ENCODE peak calls at places on chromosomes 13 and 19, in six cellular contexts. One of them, this sample, is unnamed.

GRCh38 chr19:42468273-42468796 is 25.6 kb upstream of the CXCL17 start:
- DNase-seq in small intestine: peak
- DNase-seq in MM.1S: no peak
- DNase-seq in pancreas: no peak
- DNase-seq in transverse colon: peak
- DNase-seq in stomach: no peak
- DNase-seq in this sample: peak

GRCh38 chr19:17874423-17875135 is 2.8 kb downstream of the SLC5A5 start:
- DNase-seq in small intestine: no peak
- DNase-seq in MM.1S: no peak
- DNase-seq in pancreas: no peak
- DNase-seq in transverse colon: no peak
- DNase-seq in stomach: no peak
- DNase-seq in this sample: no peak

GRCh38 chr19:13366529-13367143 is 139.6 kb downstream of the CACNA1A start:
- DNase-seq in small intestine: no peak
- DNase-seq in MM.1S: peak
- DNase-seq in pancreas: no peak
- DNase-seq in transverse colon: no peak
- DNase-seq in stomach: no peak
- DNase-seq in this sample: no peak

GRCh38 chr13:100610399-100611347 is 22.1 kb upstream of the GGACT start:
- DNase-seq in small intestine: no peak
- DNase-seq in MM.1S: no peak
- DNase-seq in pancreas: no peak
- DNase-seq in transverse colon: no peak
- DNase-seq in stomach: no peak
- DNase-seq in this sample: no peak

GRCh38 chr13:112725346-112726017 is 35.6 kb downstream of the ATP11A start:
- DNase-seq in small intestine: no peak
- DNase-seq in MM.1S: no peak
- DNase-seq in pancreas: no peak
- DNase-seq in transverse colon: no peak
- DNase-seq in stomach: no peak
- DNase-seq in this sample: no peak

GRCh38 chr19:35266149-35266903 is 2.4 kb upstream of the USF2 start:
- DNase-seq in small intestine: no peak
- DNase-seq in MM.1S: no peak
- DNase-seq in pancreas: peak
- DNase-seq in transverse colon: peak
- DNase-seq in stomach: no peak
- DNase-seq in this sample: no peak

GRCh38 chr19:20787766-20788165 is 11.7 kb downstream of the ZNF66 start:
- DNase-seq in small intestine: no peak
- DNase-seq in MM.1S: no peak
- DNase-seq in pancreas: no peak
- DNase-seq in transverse colon: no peak
- DNase-seq in stomach: no peak
- DNase-seq in this sample: no peak

GRCh38 chr19:7742575-7742974 is 4.8 kb downstream of the CD209 start:
- DNase-seq in small intestine: no peak
- DNase-seq in MM.1S: no peak
- DNase-seq in pancreas: no peak
- DNase-seq in transverse colon: no peak
- DNase-seq in stomach: no peak
- DNase-seq in this sample: no peak

GRCh38 chr13:30257433-30258099 is 49.8 kb downstream of the KATNAL1 start:
- DNase-seq in small intestine: no peak
- DNase-seq in MM.1S: no peak
- DNase-seq in pancreas: no peak
- DNase-seq in transverse colon: no peak
- DNase-seq in stomach: no peak
- DNase-seq in this sample: no peak

GRCh38 chr19:8449830-8450229 is 5.1 kb downstream of the HNRNPM start:
- DNase-seq in small intestine: no peak
- DNase-seq in MM.1S: no peak
- DNase-seq in pancreas: peak
- DNase-seq in transverse colon: no peak
- DNase-seq in stomach: no peak
- DNase-seq in this sample: no peak

GRCh38 chr19:55552206-55552605 is 6.9 kb upstream of the SBK3 start:
- DNase-seq in small intestine: no peak
- DNase-seq in MM.1S: no peak
- DNase-seq in pancreas: no peak
- DNase-seq in transverse colon: no peak
- DNase-seq in stomach: no peak
- DNase-seq in this sample: no peak

GRCh38 chr13:46983881-46984280 is 87.0 kb upstream of the HTR2A start:
- DNase-seq in small intestine: no peak
- DNase-seq in MM.1S: peak
- DNase-seq in pancreas: no peak
- DNase-seq in transverse colon: no peak
- DNase-seq in stomach: no peak
- DNase-seq in this sample: no peak

GRCh38 chr13:19650742-19651141 is 17.3 kb downstream of the MPHOSPH8 start:
- DNase-seq in small intestine: no peak
- DNase-seq in MM.1S: no peak
- DNase-seq in pancreas: no peak
- DNase-seq in transverse colon: no peak
- DNase-seq in stomach: no peak
- DNase-seq in this sample: no peak

GRCh38 chr13:20337894-20338551 is 105.9 kb upstream of the GJB6 start:
- DNase-seq in small intestine: no peak
- DNase-seq in MM.1S: no peak
- DNase-seq in pancreas: no peak
- DNase-seq in transverse colon: no peak
- DNase-seq in stomach: no peak
- DNase-seq in this sample: no peak

GRCh38 chr13:26996965-26997752 is 174.5 kb downstream of the USP12 start:
- DNase-seq in small intestine: no peak
- DNase-seq in MM.1S: no peak
- DNase-seq in pancreas: no peak
- DNase-seq in transverse colon: peak
- DNase-seq in stomach: no peak
- DNase-seq in this sample: no peak

GRCh38 chr13:101706651-101707050 is 254.2 kb downstream of the ITGBL1 start:
- DNase-seq in small intestine: no peak
- DNase-seq in MM.1S: no peak
- DNase-seq in pancreas: no peak
- DNase-seq in transverse colon: peak
- DNase-seq in stomach: no peak
- DNase-seq in this sample: peak

GRCh38 chr19:38494379-38494778 is 60.9 kb downstream of the RYR1 start:
- DNase-seq in small intestine: no peak
- DNase-seq in MM.1S: no peak
- DNase-seq in pancreas: no peak
- DNase-seq in transverse colon: no peak
- DNase-seq in stomach: no peak
- DNase-seq in this sample: no peak

GRCh38 chr19:37470216-37470615 is 1.1 kb downstream of the ZNF570 start:
- DNase-seq in small intestine: no peak
- DNase-seq in MM.1S: no peak
- DNase-seq in pancreas: no peak
- DNase-seq in transverse colon: no peak
- DNase-seq in stomach: no peak
- DNase-seq in this sample: no peak

GRCh38 chr13:101579291-101579802 is 126.9 kb downstream of the ITGBL1 start:
- DNase-seq in small intestine: no peak
- DNase-seq in MM.1S: no peak
- DNase-seq in pancreas: no peak
- DNase-seq in transverse colon: no peak
- DNase-seq in stomach: no peak
- DNase-seq in this sample: no peak

GRCh38 chr19:54190942-54191670 is at the start of gene TSEN34:
- DNase-seq in small intestine: no peak
- DNase-seq in MM.1S: peak
- DNase-seq in pancreas: no peak
- DNase-seq in transverse colon: peak
- DNase-seq in stomach: peak
- DNase-seq in this sample: peak

GRCh38 chr13:95676100-95676774 is 702 bp upstream of the DNAJC3 start:
- DNase-seq in small intestine: peak
- DNase-seq in MM.1S: peak
- DNase-seq in pancreas: peak
- DNase-seq in transverse colon: peak
- DNase-seq in stomach: peak
- DNase-seq in this sample: no peak

GRCh38 chr13:28532226-28533048 is 37.5 kb upstream of the FLT1 start:
- DNase-seq in small intestine: peak
- DNase-seq in MM.1S: no peak
- DNase-seq in pancreas: no peak
- DNase-seq in transverse colon: no peak
- DNase-seq in stomach: no peak
- DNase-seq in this sample: no peak
- H3K4me3 ChIP-seq in small intestine: peak
- H3K4me3 ChIP-seq in MM.1S: no peak
- H3K4me3 ChIP-seq in pancreas: peak
- H3K4me3 ChIP-seq in transverse colon: no peak
- H3K4me3 ChIP-seq in stomach: peak
- H3K4me3 ChIP-seq in this sample: peak

DNA sequence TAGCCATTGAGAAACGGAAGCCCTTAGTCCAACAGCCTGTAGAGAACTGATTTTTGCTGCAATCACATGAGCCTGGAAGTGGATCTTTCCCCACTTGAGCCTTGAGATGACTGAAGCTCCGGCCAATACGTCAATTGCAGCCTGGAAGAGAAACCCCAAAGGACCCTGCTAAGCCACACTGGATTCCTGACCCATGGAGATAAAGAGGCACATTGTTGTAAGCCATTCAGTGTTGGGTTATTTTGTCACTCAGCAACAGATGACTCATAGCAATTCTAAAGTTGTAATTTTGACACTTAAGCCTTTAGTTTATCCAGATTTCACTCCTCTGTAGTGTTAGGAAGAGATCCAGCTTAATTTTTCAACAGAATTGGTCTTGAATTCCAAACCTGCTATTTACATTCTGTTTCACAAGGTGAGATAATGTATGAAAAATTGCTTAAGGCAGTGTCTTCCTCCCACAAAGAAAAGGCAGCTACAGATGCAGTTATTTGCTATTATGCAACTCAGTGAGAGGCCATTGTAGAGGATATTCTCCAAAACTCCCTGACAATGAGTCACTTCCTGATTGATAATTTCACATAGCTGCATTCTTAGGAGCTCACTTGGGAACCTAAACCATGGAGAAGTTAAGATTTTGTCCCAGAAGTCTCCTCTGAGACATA is 59.4 kb upstream of the TSHZ3 start:
- DNase-seq in small intestine: no peak
- DNase-seq in MM.1S: no peak
- DNase-seq in pancreas: no peak
- DNase-seq in transverse colon: no peak
- DNase-seq in stomach: no peak
- DNase-seq in this sample: peak
- H3K4me3 ChIP-seq in small intestine: no peak
- H3K4me3 ChIP-seq in MM.1S: no peak
- H3K4me3 ChIP-seq in pancreas: no peak
- H3K4me3 ChIP-seq in transverse colon: no peak
- H3K4me3 ChIP-seq in stomach: no peak
- H3K4me3 ChIP-seq in this sample: no peak

DNA sequence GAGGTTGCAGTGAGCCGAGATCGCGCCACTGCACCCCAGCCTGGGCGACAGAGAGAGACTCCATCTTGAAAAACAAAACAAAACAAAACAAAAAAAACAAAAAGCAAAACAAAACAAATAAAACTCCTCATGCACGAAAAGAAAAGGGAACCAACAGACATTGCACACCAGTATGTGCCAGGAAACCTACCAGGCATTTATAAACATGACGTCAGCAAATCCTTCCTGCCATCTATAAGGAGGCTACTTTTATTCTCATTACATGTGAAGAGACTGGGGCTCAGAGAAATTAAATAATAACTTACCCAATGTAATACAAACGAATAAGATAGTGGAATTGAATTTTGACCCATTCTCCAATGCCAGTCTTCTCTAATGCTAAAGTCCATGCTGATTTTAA is 197.2 kb downstream of the NUFIP1 start:
- DNase-seq in small intestine: no peak
- DNase-seq in MM.1S: no peak
- DNase-seq in pancreas: no peak
- DNase-seq in transverse colon: no peak
- DNase-seq in stomach: no peak
- DNase-seq in this sample: no peak
- H3K4me3 ChIP-seq in small intestine: no peak
- H3K4me3 ChIP-seq in MM.1S: no peak
- H3K4me3 ChIP-seq in pancreas: no peak
- H3K4me3 ChIP-seq in transverse colon: no peak
- H3K4me3 ChIP-seq in stomach: no peak
- H3K4me3 ChIP-seq in this sample: no peak

DNA sequence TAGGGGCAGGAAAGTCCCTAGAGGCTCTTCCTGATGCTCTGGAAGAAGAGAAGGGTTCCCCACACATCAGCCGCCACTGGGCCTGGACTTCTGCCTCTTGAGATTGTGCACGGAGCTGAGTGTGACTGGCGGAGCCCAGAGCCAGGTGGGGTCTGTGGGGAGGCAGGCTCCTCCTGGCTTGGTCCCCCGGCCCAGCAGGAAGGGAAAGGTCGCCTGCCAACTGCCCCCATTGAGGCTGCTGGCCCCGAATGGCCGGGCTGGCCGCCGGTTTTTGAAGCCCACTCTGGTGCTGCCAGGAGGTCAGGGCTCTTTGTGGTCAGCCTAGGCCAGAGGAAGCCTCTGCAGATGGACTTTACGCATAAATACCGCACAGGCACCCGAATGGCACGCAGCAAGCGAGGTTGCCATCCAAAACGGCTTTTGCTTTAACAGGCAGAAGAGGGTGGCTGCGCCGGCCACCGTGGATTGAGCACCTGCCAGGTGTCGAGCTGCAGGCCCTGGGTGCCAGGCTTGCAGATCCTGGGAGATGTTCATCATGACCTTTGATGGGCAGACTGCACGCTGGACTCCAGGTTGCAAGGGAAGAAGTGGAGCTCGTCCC is 5.0 kb downstream of the DAZAP1 start:
- DNase-seq in small intestine: no peak
- DNase-seq in MM.1S: no peak
- DNase-seq in pancreas: no peak
- DNase-seq in transverse colon: no peak
- DNase-seq in stomach: no peak
- DNase-seq in this sample: no peak
- H3K4me3 ChIP-seq in small intestine: no peak
- H3K4me3 ChIP-seq in MM.1S: no peak
- H3K4me3 ChIP-seq in pancreas: no peak
- H3K4me3 ChIP-seq in transverse colon: no peak
- H3K4me3 ChIP-seq in stomach: no peak
- H3K4me3 ChIP-seq in this sample: no peak

DNA sequence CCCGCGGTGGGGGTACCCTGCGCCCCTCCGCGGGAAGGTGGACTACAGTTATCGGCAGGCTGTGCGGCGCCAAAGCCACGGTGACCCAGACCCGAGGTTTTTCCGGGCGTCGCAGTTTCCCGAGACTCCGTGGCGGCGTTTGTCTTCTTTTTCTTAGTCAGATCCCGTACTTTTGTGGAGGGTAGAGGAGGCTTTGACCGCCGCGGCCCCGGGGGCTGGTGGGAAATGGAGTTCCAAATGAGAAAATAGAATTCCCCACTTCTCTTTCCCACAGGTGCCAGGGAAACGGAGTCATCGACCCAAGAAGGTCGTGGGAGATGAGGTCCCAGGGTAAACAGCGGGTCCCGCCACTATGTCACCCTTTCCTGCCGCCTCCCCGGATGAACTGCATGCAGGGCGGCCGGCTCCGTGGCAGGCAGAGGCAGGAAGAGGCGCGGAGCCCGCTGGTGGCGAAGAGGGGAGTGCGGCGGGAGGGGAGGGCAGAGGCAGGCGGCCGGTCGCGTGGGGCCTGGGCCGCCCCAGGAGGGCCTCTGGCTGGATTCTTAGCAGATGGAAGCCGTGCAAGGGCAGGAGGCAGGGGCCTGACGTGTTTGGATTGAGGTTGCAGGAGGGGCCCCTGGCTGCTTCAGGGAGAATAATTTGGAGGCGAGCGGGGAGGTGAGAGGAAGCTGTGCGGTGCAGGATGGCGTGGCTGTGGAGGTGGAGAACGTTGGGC is 11.5 kb downstream of the CYTH2 start:
- DNase-seq in small intestine: no peak
- DNase-seq in MM.1S: no peak
- DNase-seq in pancreas: no peak
- DNase-seq in transverse colon: peak
- DNase-seq in stomach: no peak
- DNase-seq in this sample: no peak
- H3K4me3 ChIP-seq in small intestine: peak
- H3K4me3 ChIP-seq in MM.1S: peak
- H3K4me3 ChIP-seq in pancreas: peak
- H3K4me3 ChIP-seq in transverse colon: peak
- H3K4me3 ChIP-seq in stomach: peak
- H3K4me3 ChIP-seq in this sample: peak

This sample was measured in BJ.